ENCODE peak calls at places on chromosomes 7 and 10, in five cellular contexts. R is neuronal stem cell, X is IMR-90, I is H9, W is H1. M is an unnamed sample.

GRCh38 chr10:75922435-75922834 is 491.0 kb downstream of the LRMDA start:
- DNase-seq in R (no peak), X (peak), I (no peak), W (no peak), M (peak)

GRCh38 chr7:90897961-90898469 is 301.9 kb downstream of the CDK14 start:
- DNase-seq in R (no peak), X (no peak), I (no peak), W (no peak), M (no peak)

GRCh38 chr10:56319386-56319785 is 41.7 kb downstream of the ZWINT start:
- DNase-seq in R (no peak), X (peak), I (no peak), W (no peak), M (peak)

GRCh38 chr7:41786943-41787342 is 84.1 kb upstream of the INHBA start:
- DNase-seq in R (no peak), X (no peak), I (no peak), W (no peak), M (peak)

GRCh38 chr7:121395494-121395960 is 581 bp downstream of the FAM3C start:
- DNase-seq in R (no peak), X (peak), I (peak), W (no peak), M (peak)

GRCh38 chr10:130339911-130340310 is 203.7 kb downstream of the GLRX3 start:
- DNase-seq in R (no peak), X (no peak), I (no peak), W (no peak), M (no peak)

GRCh38 chr10:127556911-127557310 is 7.8 kb downstream of the NPS start:
- DNase-seq in R (peak), X (no peak), I (peak), W (peak), M (no peak)

GRCh38 chr7:141043621-141044020 is 28.9 kb upstream of the MRPS33 start:
- DNase-seq in R (no peak), X (no peak), I (no peak), W (no peak), M (no peak)

GRCh38 chr10:4670737-4671136 is 155.3 kb upstream of the AKR1E2 start:
- DNase-seq in R (no peak), X (peak), I (no peak), W (no peak), M (peak)

GRCh38 chr7:33854178-33854577 is 51.2 kb upstream of the BMPER start:
- DNase-seq in R (no peak), X (peak), I (no peak), W (no peak), M (peak)

GRCh38 chr7:48250441-48250951 is 79.2 kb downstream of the ABCA13 start:
- DNase-seq in R (no peak), X (peak), I (no peak), W (no peak), M (no peak)

GRCh38 chr10:18473424-18474110 is 177.8 kb downstream of the NSUN6 start:
- DNase-seq in R (no peak), X (peak), I (no peak), W (no peak), M (no peak)

GRCh38 chr10:96470108-96470743 is 43.5 kb downstream of the TLL2 start:
- DNase-seq in R (peak), X (peak), I (peak), W (peak), M (no peak)

GRCh38 chr7:155543011-155543881 is 3.1 kb downstream of the CNPY1 start:
- DNase-seq in R (no peak), X (peak), I (peak), W (no peak), M (no peak)

GRCh38 chr10:78995977-78996355 is 72.8 kb upstream of the ZMIZ1 start:
- DNase-seq in R (no peak), X (no peak), I (no peak), W (no peak), M (no peak)

GRCh38 chr10:5434017-5434753 is 21.8 kb downstream of the NET1 start:
- DNase-seq in R (no peak), X (peak), I (no peak), W (no peak), M (peak)

GRCh38 chr10:111206521-111206920 is 129.7 kb downstream of the ADRA2A start:
- DNase-seq in R (no peak), X (no peak), I (no peak), W (no peak), M (no peak)

GRCh38 chr10:132685121-132685891 is 100.6 kb downstream of the NKX6-2 start:
- DNase-seq in R (no peak), X (peak), I (peak), W (no peak), M (peak)

GRCh38 chr7:24942226-24942625 is 37.8 kb downstream of the OSBPL3 start:
- DNase-seq in R (no peak), X (no peak), I (no peak), W (no peak), M (no peak)

GRCh38 chr7:50022451-50022850 is 70.6 kb downstream of the ZPBP start:
- DNase-seq in R (no peak), X (no peak), I (no peak), W (no peak), M (no peak)

GRCh38 chr7:144384555-144385245 is 18.8 kb downstream of the NOBOX start:
- DNase-seq in R (no peak), X (no peak), I (peak), W (peak), M (peak)

GRCh38 chr7:28688651-28689050 is 269.5 kb downstream of the TRIL start:
- DNase-seq in R (no peak), X (peak), I (no peak), W (no peak), M (peak)

GRCh38 chr10:118508355-118508754 is 87.1 kb downstream of the PRLHR start:
- DNase-seq in R (no peak), X (no peak), I (no peak), W (no peak), M (no peak)

GRCh38 chr10:51405580-51406367 is 293.6 kb downstream of the CSTF2T start:
- DNase-seq in R (peak), X (peak), I (peak), W (no peak), M (no peak)

GRCh38 chr10:112435013-112435619 is 11.6 kb downstream of the ZDHHC6 start:
- DNase-seq in R (no peak), X (peak), I (no peak), W (no peak), M (peak)

GRCh38 chr7:99737726-99738125 is 2.7 kb upstream of the CYP3A7 start:
- DNase-seq in R (no peak), X (no peak), I (no peak), W (no peak), M (peak)

GRCh38 chr10:126841341-126841902 is 63.8 kb upstream of the DOCK1 start:
- DNase-seq in R (no peak), X (no peak), I (no peak), W (no peak), M (no peak)

GRCh38 chr7:141699860-141700259 is 2.1 kb downstream of the DENND11 start:
- DNase-seq in R (no peak), X (no peak), I (no peak), W (no peak), M (no peak)

GRCh38 chr10:121087688-121088087 is 236.5 kb downstream of the WDR11 start:
- DNase-seq in R (no peak), X (no peak), I (no peak), W (no peak), M (no peak)

GRCh38 chr10:121092341-121093099 is 241.4 kb downstream of the WDR11 start:
- DNase-seq in R (no peak), X (no peak), I (no peak), W (no peak), M (peak)

GRCh38 chr10:121088524-121088923 is 237.4 kb downstream of the WDR11 start:
- DNase-seq in R (no peak), X (no peak), I (peak), W (peak), M (peak)

GRCh38 chr10:121087129-121087528 is 236.0 kb downstream of the WDR11 start:
- DNase-seq in R (no peak), X (no peak), I (no peak), W (no peak), M (no peak)

GRCh38 chr10:121089434-121089833 is 238.3 kb downstream of the WDR11 start:
- DNase-seq in R (no peak), X (no peak), I (no peak), W (no peak), M (no peak)
- H4K91ac ChIP-seq in R (no peak), X (no peak), I (no peak), W (no peak), M (no peak)

DNA sequence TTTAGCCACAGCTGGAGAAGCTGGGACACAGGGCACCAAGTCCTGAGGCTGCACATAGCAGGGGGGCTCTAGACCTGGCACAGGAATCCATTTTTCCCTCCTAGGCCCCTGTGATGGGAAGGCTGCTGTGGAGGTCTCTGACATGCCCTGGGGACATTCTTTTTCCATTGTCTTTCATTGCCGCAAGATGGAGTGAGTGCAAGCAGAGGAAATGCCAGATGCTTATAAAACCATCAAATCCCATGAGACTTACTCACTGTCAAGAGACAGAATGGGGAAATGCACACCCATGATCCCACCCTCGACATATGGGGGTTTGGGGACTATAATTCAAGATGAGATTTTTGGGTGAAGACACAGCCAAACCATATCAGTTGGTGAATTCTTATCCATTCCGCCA is 94.7 kb upstream of the FERD3L start:
- DNase-seq in R (no peak), X (no peak), I (no peak), W (no peak), M (no peak)
- H2BK15ac ChIP-seq in R (no peak), X (no peak), I (no peak), W (no peak), M (no peak)

GRCh38 chr10:71236822-71237682 is 24.7 kb downstream of the UNC5B start:
- DNase-seq in R (no peak), X (no peak), I (no peak), W (no peak), M (no peak)

GRCh38 chr10:71238626-71239025 is 26.3 kb downstream of the UNC5B start:
- DNase-seq in R (no peak), X (no peak), I (no peak), W (no peak), M (no peak)

GRCh38 chr10:71239131-71239915 is 27.0 kb downstream of the UNC5B start:
- DNase-seq in R (no peak), X (no peak), I (no peak), W (no peak), M (no peak)

GRCh38 chr10:71236286-71236685 is 23.9 kb downstream of the UNC5B start:
- DNase-seq in R (no peak), X (no peak), I (no peak), W (no peak), M (peak)

DNA sequence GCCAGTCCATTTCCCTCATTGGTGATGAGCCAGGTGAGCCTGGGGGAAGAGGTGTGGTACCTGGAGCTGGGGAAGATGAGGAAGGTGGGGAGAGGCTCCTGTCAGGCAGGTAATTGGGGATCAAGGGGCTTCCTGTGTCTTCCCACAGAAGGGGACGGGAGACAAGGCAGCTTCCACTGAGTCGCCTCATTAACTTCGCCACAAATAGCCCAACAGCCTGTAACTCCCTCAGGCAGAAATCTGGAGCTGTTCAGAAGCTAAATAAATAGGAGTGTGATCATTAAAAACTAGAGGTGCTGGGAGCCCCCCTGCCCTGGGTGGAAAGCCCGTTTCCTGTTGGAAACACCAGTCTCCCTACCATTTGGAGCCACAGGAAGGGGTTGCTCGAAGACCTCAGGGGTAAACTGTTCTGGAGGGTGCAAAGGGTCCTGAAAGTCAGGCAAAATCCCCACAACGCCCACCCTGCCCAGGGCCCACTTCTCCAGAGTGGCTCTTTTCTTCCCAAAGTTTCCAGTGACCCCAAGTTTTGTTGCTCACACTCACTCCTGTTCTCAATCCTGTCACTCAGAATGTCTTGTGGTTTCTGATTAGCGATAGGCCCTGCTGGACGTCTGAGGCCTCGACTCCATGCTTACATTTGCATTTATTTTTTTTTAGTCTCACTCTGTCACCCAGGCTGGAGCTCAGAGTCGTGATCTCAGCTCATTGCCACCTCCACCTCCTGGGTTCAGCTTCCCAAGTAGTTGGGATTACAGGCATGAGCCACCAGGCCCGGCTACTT is 25.7 kb downstream of the UNC5B start:
- DNase-seq in R (no peak), X (no peak), I (no peak), W (no peak), M (peak)
- H4K91ac ChIP-seq in R (no peak), X (no peak), I (no peak), W (no peak), M (peak)

GRCh38 chr7:53119514-53119933 is 84.1 kb downstream of the POM121L12 start:
- DNase-seq in R (no peak), X (no peak), I (no peak), W (no peak), M (peak)
- H2BK15ac ChIP-seq in R (no peak), X (no peak), I (no peak), W (no peak), M (no peak)